ENCODE peak calls at places on chromosomes 16 and 17, in six cellular contexts. S, O, V, T, F and Q are unnamed samples. For H3K9me3, the result is how much of the 10 kb centered on the place peaks cover.

GRCh38 chr16:29745126-29745852 is 501 bp downstream of the C16orf54 start:
- DNase-seq in S (no peak), O (no peak), V (no peak), T (no peak), F (no peak), Q (no peak)

GRCh38 chr16:52492789-52493357 is 54.1 kb downstream of the TOX3 start:
- DNase-seq in S (no peak), O (no peak), V (no peak), T (no peak), F (no peak), Q (no peak)

GRCh38 chr17:28773736-28774135 is 29.9 kb downstream of the TRAF4 start:
- DNase-seq in S (no peak), O (peak), V (no peak), T (no peak), F (no peak), Q (no peak)

GRCh38 chr17:76268015-76268749 is 3.0 kb downstream of the UBALD2 start:
- DNase-seq in S (no peak), O (peak), V (peak), T (no peak), F (no peak), Q (peak)

GRCh38 chr16:83004868-83005652 is 378.3 kb downstream of the CDH13 start:
- DNase-seq in S (peak), O (no peak), V (no peak), T (no peak), F (no peak), Q (no peak)

GRCh38 chr17:81509687-81510523 is 2.7 kb downstream of the ACTG1 start:
- DNase-seq in S (peak), O (peak), V (no peak), T (no peak), F (no peak), Q (no peak)

GRCh38 chr16:2364638-2365210 is 24.2 kb upstream of the ABCA3 start:
- DNase-seq in S (no peak), O (peak), V (no peak), T (no peak), F (no peak), Q (no peak)

GRCh38 chr17:12402963-12403622 is 262.6 kb upstream of the MYOCD start:
- DNase-seq in S (no peak), O (no peak), V (peak), T (no peak), F (no peak), Q (peak)

GRCh38 chr16:66248096-66248495 is 118.4 kb upstream of the CDH5 start:
- DNase-seq in S (no peak), O (no peak), V (peak), T (no peak), F (no peak), Q (peak)

GRCh38 chr17:80878876-80879722 is 112.5 kb upstream of the CHMP6 start:
- DNase-seq in S (no peak), O (no peak), V (no peak), T (no peak), F (no peak), Q (no peak)

GRCh38 chr17:44122825-44123355 is 551 bp downstream of the HDAC5 start:
- DNase-seq in S (no peak), O (no peak), V (no peak), T (no peak), F (no peak), Q (no peak)

GRCh38 chr17:81517339-81518112 is 4.9 kb upstream of the ACTG1 start:
- DNase-seq in S (peak), O (peak), V (no peak), T (no peak), F (no peak), Q (peak)

GRCh38 chr16:49793244-49793643 is 62.7 kb downstream of the ZNF423 start:
- DNase-seq in S (no peak), O (no peak), V (no peak), T (no peak), F (no peak), Q (no peak)

GRCh38 chr17:81601525-81602120 is 35.3 kb downstream of the NPLOC4 start:
- DNase-seq in S (peak), O (peak), V (peak), T (peak), F (no peak), Q (peak)

GRCh38 chr17:3033741-3034577 is 29.4 kb downstream of the OR1D5 start:
- DNase-seq in S (no peak), O (no peak), V (no peak), T (no peak), F (no peak), Q (no peak)

GRCh38 chr16:17784073-17784472 is 313.3 kb upstream of the XYLT1 start:
- DNase-seq in S (no peak), O (peak), V (peak), T (peak), F (no peak), Q (no peak)

GRCh38 chr16:29804455-29805231 is 1.7 kb upstream of the MAZ start:
- DNase-seq in S (no peak), O (peak), V (no peak), T (no peak), F (no peak), Q (peak)

GRCh38 chr17:5198472-5198871 is 6.8 kb upstream of the ZNF594 start:
- DNase-seq in S (no peak), O (no peak), V (no peak), T (no peak), F (no peak), Q (no peak)

GRCh38 chr17:77501751-77502625 is 361.2 kb downstream of the SEC14L1 start:
- DNase-seq in S (no peak), O (no peak), V (no peak), T (no peak), F (no peak), Q (no peak)

GRCh38 chr16:67284699-67285646 is 5.6 kb downstream of the PLEKHG4 start:
- DNase-seq in S (peak), O (peak), V (peak), T (peak), F (peak), Q (peak)

GRCh38 chr17:75694536-75694935 is 26.7 kb upstream of the ITGB4 start:
- DNase-seq in S (no peak), O (no peak), V (no peak), T (no peak), F (no peak), Q (no peak)

GRCh38 chr16:31223044-31223443 is 6.1 kb upstream of the PYDC1 start:
- DNase-seq in S (no peak), O (no peak), V (no peak), T (no peak), F (no peak), Q (no peak)

GRCh38 chr16:81956213-81956948 is 54.9 kb downstream of the SDR42E1 start:
- DNase-seq in S (no peak), O (peak), V (no peak), T (no peak), F (no peak), Q (no peak)

GRCh38 chr17:48246623-48247022 is 139.1 kb downstream of the SNX11 start:
- DNase-seq in S (no peak), O (peak), V (peak), T (no peak), F (no peak), Q (peak)

GRCh38 chr16:29926675-29927522 is 873 bp upstream of the KCTD13 start:
- DNase-seq in S (no peak), O (no peak), V (peak), T (no peak), F (no peak), Q (no peak)

GRCh38 chr16:11136600-11136999 is 119.4 kb downstream of the SOCS1 start:
- DNase-seq in S (peak), O (no peak), V (no peak), T (no peak), F (no peak), Q (peak)

GRCh38 chr16:77408607-77409006 is 26.2 kb downstream of the ADAMTS18 start:
- DNase-seq in S (no peak), O (no peak), V (no peak), T (no peak), F (no peak), Q (no peak)

GRCh38 chr17:18920911-18921441 is 31.0 kb upstream of the SLC5A10 start:
- DNase-seq in S (no peak), O (no peak), V (peak), T (no peak), F (no peak), Q (peak)

GRCh38 chr17:81837641-81838040 is 2.8 kb upstream of the PPP1R27 start:
- DNase-seq in S (no peak), O (peak), V (peak), T (no peak), F (no peak), Q (peak)

GRCh38 chr16:54356391-54356790 is 69.8 kb upstream of the IRX3 start:
- DNase-seq in S (no peak), O (no peak), V (no peak), T (no peak), F (no peak), Q (no peak)

GRCh38 chr16:54355251-54355650 is 68.7 kb upstream of the IRX3 start:
- DNase-seq in S (no peak), O (no peak), V (peak), T (no peak), F (no peak), Q (peak)

GRCh38 chr16:54347961-54348360 is 61.4 kb upstream of the IRX3 start:
- DNase-seq in S (no peak), O (no peak), V (no peak), T (no peak), F (no peak), Q (no peak)

GRCh38 chr16:54351171-54351570 is 64.6 kb upstream of the IRX3 start:
- DNase-seq in S (no peak), O (no peak), V (no peak), T (peak), F (no peak), Q (no peak)

DNA sequence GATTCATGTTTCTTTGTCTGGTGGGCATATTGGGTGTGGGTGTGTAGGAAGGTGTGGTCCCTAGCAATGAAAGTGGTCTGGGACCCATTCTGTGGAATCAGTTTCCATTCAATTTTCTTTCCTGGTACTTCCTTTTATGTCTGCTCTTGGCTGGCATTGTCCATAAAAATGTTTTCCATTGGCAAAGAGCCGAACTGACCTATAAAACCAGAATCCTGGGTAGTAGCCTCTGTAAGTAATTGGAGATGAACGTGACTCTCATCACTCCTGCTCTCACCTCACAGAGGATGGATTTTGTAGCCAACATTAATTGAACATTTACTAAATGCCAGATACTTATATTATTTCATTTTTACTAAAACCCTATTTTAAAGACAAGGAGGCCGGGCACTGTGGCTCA is 66.5 kb upstream of the IRX3 start:
- DNase-seq in S (no peak), O (no peak), V (no peak), T (no peak), F (no peak), Q (no peak)
- H2AK5ac ChIP-seq in S (no peak), O (no peak), V (no peak), T (no peak), F (no peak), Q (no peak)

DNA sequence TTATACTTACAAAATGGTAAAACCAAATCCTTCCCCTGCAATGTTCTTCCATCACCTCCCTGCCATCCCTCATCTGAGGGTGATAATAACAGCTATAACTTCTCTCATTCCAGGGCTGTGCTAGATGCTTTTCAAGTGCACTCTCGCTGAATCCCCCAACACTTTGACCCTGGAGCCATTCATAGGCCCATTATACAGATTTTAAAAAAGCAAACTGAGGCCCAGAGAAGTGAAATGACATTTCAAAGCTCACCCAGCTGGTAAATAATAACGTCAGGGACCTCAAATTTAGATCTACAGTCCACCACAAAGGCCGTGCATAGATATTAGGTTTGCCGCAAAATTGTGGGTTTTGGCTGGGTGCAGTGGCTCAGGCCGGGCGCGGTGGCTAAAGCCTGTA is 378.8 kb downstream of the SLC39A11 start:
- DNase-seq in S (no peak), O (no peak), V (no peak), T (no peak), F (no peak), Q (no peak)
- H3K23ac ChIP-seq in S (no peak), O (no peak), V (no peak), T (no peak), F (no peak), Q (no peak)

DNA sequence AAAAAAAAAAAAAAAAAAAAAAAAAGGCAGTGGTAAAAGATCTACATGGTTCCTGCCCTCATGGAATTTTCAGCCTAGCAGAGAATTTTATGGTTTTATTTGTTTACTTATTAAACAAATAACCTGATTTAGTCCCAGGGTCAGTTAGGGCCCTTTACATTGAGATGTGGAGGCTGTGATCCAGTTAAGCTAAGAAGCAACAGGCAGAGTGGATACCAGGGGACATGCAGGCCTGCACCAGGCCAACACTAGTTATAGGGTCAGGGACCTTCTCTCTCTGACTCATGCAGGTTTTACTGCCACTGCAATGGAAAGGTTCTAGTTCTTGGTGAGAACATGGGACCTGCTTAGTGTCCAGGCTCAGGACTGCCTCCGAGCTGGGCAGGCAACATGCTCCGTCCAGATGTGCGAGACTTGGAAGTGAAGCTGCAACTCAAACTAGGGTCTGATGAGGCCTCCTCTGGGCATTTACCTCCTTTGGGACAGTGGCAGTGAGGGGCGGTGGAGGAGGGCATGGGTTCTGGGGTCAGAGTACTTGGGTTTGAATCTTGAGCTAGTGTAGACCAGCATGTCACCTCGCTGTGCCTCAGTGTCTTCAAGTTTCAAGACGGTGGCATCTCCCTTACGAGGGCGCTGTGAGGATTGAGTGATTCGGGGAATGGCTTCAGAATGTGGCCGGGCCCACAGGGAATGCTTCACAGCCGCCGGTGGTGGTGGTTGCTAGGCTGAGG is 301.8 kb downstream of the CPPED1 start:
- DNase-seq in S (no peak), O (no peak), V (no peak), T (no peak), F (no peak), Q (no peak)
- H3K9me3 ChIP-seq in S (under half), O (under half), V (under half), T (under half), F (under half), Q (under half)

GRCh38 chr17:45317113-45317820 is 447 bp upstream of the MAP3K14 start:
- DNase-seq in S (peak), O (peak), V (peak), T (peak), F (peak), Q (peak)

GRCh38 chr17:45316271-45317112 is at the start of gene MAP3K14:
- DNase-seq in S (peak), O (peak), V (peak), T (no peak), F (no peak), Q (peak)

GRCh38 chr17:45319239-45319703 is 2.5 kb upstream of the MAP3K14 start:
- DNase-seq in S (no peak), O (peak), V (peak), T (no peak), F (no peak), Q (peak)

GRCh38 chr17:45320349-45320930 is 3.6 kb upstream of the MAP3K14 start:
- DNase-seq in S (no peak), O (peak), V (peak), T (no peak), F (no peak), Q (no peak)

DNA sequence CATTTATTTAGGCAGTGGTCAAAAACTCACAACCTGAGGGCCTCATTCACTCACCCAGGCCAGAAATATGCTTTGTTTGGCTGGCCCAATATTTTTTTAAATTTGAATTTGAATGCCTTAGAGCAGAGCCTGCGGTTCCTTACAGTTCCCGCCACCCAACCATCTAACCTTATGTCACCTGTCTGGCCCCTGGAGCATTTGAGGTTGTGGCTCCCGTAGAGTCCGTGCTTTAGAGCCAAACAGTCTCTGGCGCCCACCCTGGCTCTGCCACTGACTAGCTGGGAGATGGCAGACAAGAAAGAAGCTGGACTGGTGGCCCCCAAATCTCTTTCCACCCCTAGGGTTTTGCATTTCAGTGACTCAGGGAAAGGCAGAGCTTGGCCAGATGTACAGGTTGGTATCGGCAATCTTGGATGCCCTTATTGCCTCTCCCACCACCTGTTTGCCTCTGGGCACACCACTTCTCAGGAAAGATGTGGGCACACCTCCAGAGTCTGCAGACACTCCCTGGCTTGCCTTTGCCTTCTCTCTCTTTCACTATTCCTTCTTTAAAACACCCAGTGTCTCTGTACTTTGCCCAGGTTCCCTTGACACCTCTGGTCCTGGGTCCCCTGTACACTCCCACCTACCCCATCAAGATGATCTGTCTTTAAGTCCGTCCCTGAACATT is 1.9 kb upstream of the MAP3K14 start:
- DNase-seq in S (no peak), O (peak), V (no peak), T (no peak), F (no peak), Q (no peak)
- H2AK5ac ChIP-seq in S (no peak), O (no peak), V (peak), T (no peak), F (no peak), Q (peak)

GRCh38 chr16:23320695-23321094 is 18.6 kb downstream of the SCNN1B start:
- DNase-seq in S (no peak), O (no peak), V (no peak), T (no peak), F (no peak), Q (no peak)

GRCh38 chr16:23318639-23319038 is 16.5 kb downstream of the SCNN1B start:
- DNase-seq in S (no peak), O (no peak), V (no peak), T (no peak), F (no peak), Q (no peak)

GRCh38 chr16:23319861-23320615 is 17.9 kb downstream of the SCNN1B start:
- DNase-seq in S (no peak), O (no peak), V (no peak), T (no peak), F (no peak), Q (no peak)

GRCh38 chr16:23323224-23324030 is 21.3 kb downstream of the SCNN1B start:
- DNase-seq in S (no peak), O (no peak), V (no peak), T (no peak), F (no peak), Q (no peak)

GRCh38 chr16:23321206-23321875 is 19.2 kb downstream of the SCNN1B start:
- DNase-seq in S (no peak), O (no peak), V (no peak), T (no peak), F (no peak), Q (no peak)
- H3K23ac ChIP-seq in S (no peak), O (no peak), V (no peak), T (no peak), F (no peak), Q (no peak)

GRCh38 chr16:78973041-78973440 is 627.5 kb downstream of the MAF start:
- DNase-seq in S (no peak), O (peak), V (no peak), T (no peak), F (no peak), Q (no peak)

GRCh38 chr16:78962457-78962929 is 638.0 kb downstream of the MAF start:
- DNase-seq in S (no peak), O (no peak), V (no peak), T (no peak), F (no peak), Q (no peak)

GRCh38 chr16:78970650-78971049 is 629.9 kb downstream of the MAF start:
- DNase-seq in S (no peak), O (no peak), V (no peak), T (no peak), F (no peak), Q (no peak)

DNA sequence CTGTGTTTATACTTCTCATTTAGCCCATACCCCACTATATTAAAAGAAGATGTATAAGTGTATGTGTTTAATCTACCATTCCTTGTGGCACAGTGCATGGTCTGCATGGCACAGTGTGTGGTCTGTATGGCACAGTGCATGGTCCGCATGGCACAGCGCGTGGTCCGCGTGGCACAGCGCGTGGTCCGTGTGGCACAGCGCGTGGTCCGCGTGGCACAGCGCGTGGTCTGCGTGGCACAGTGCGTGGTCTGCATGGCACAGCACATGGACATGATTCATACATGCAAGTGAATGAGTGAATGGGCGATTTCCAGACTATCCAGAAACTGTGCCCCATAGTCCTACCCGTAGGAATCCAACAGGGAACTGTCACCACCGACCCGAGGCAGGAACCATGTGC is 632.6 kb downstream of the MAF start:
- DNase-seq in S (no peak), O (no peak), V (no peak), T (no peak), F (no peak), Q (no peak)
- H3K9me3 ChIP-seq in S (under half), O (under half), V (under half), T (under half), F (under half), Q (under half)

GRCh38 chr17:38939987-38940386 is 14.6 kb downstream of the LASP1NB start:
- DNase-seq in S (no peak), O (no peak), V (no peak), T (no peak), F (no peak), Q (no peak)
- H2AK5ac ChIP-seq in S (no peak), O (no peak), V (no peak), T (no peak), F (no peak), Q (no peak)